ENCODE peak calls at places on chromosomes 6 and 20, in five cellular contexts. N, X, E, D and G are unnamed samples.

GRCh38 chr20:8601542-8601912 is 467.4 kb upstream of the PLCB4 start:
- DNase-seq in N (no peak), E (no peak), D (no peak), X (no peak), G (no peak)

GRCh38 chr20:43975096-43975768 is 60.6 kb downstream of the TOX2 start:
- DNase-seq in D (no peak), E (no peak), N (peak), X (peak), G (peak)

GRCh38 chr20:11810316-11811130 is 107.2 kb upstream of the BTBD3 start:
- DNase-seq in N (peak), E (no peak), D (no peak), X (no peak), G (no peak)

GRCh38 chr6:121506761-121507754 is 71.6 kb downstream of the GJA1 start:
- DNase-seq in D (peak), N (peak), X (no peak), E (no peak), G (peak)

GRCh38 chr20:50843331-50844276 is 48.7 kb downstream of the BCAS4 start:
- DNase-seq in X (no peak), N (no peak), D (no peak), E (no peak), G (no peak)

GRCh38 chr20:25281541-25281991 is 33.7 kb downstream of the PYGB start:
- DNase-seq in D (peak), X (no peak), E (peak), N (no peak), G (no peak)

GRCh38 chr6:27296106-27296783 is 15.8 kb downstream of the POM121L2 start:
- DNase-seq in X (no peak), E (no peak), N (peak), D (no peak), G (peak)

GRCh38 chr6:157823001-157823522 is at the start of gene SNX9:
- DNase-seq in X (peak), D (peak), N (peak), E (peak), G (no peak)

GRCh38 chr6:30037182-30037788 is 23.8 kb upstream of the POLR1H start:
- DNase-seq in D (peak), E (no peak), X (peak), N (peak), G (peak)

GRCh38 chr6:161242779-161243693 is 30.8 kb downstream of the AGPAT4 start:
- DNase-seq in X (no peak), E (no peak), N (peak), D (no peak), G (no peak)

GRCh38 chr20:50061151-50062005 is 51.6 kb downstream of the UBE2V1 start:
- DNase-seq in E (no peak), D (no peak), N (no peak), X (no peak), G (no peak)

GRCh38 chr6:119349341-119350201 is at the start of gene MAN1A1:
- DNase-seq in X (peak), E (peak), N (peak), D (peak), G (peak)

GRCh38 chr6:137005073-137005472 is 39.7 kb downstream of the IL20RA start:
- DNase-seq in D (no peak), X (no peak), E (no peak), N (no peak), G (no peak)

GRCh38 chr20:31517373-31517772 is 3.1 kb downstream of the HM13 start:
- DNase-seq in D (peak), X (peak), E (peak), N (peak), G (peak)

GRCh38 chr20:21820688-21821087 is 115.2 kb downstream of the PAX1 start:
- DNase-seq in X (no peak), E (no peak), D (no peak), N (no peak), G (no peak)

GRCh38 chr20:1800777-1801176 is 94.4 kb upstream of the SIRPA start:
- DNase-seq in N (peak), X (peak), D (no peak), E (no peak), G (no peak)

GRCh38 chr6:131107166-131107565 is 28.1 kb upstream of the AKAP7 start:
- DNase-seq in D (no peak), E (no peak), N (peak), X (peak), G (peak)

GRCh38 chr6:54698974-54699373 is 147.6 kb upstream of the FAM83B start:
- DNase-seq in E (no peak), X (no peak), N (no peak), D (no peak), G (no peak)

GRCh38 chr20:13119583-13119982 is 101.5 kb upstream of the ISM1 start:
- DNase-seq in E (no peak), D (peak), N (peak), X (peak), G (peak)

GRCh38 chr20:53579581-53580375 is 13.9 kb downstream of the ZNF217 start:
- DNase-seq in E (no peak), X (no peak), N (peak), D (peak), G (no peak)

GRCh38 chr20:62088258-62089127 is 22.8 kb upstream of the TAF4 start:
- DNase-seq in D (no peak), E (no peak), N (peak), X (peak), G (peak)

GRCh38 chr6:155155787-155156447 is 107.9 kb upstream of the CLDN20 start:
- DNase-seq in N (no peak), X (no peak), E (no peak), D (no peak), G (no peak)

GRCh38 chr6:139243531-139243930 is 48.3 kb downstream of the TXLNB start:
- DNase-seq in N (peak), X (no peak), D (no peak), E (no peak), G (no peak)
- H3K4me3 ChIP-seq in N (no peak), X (no peak), D (no peak), E (no peak), G (no peak)

DNA sequence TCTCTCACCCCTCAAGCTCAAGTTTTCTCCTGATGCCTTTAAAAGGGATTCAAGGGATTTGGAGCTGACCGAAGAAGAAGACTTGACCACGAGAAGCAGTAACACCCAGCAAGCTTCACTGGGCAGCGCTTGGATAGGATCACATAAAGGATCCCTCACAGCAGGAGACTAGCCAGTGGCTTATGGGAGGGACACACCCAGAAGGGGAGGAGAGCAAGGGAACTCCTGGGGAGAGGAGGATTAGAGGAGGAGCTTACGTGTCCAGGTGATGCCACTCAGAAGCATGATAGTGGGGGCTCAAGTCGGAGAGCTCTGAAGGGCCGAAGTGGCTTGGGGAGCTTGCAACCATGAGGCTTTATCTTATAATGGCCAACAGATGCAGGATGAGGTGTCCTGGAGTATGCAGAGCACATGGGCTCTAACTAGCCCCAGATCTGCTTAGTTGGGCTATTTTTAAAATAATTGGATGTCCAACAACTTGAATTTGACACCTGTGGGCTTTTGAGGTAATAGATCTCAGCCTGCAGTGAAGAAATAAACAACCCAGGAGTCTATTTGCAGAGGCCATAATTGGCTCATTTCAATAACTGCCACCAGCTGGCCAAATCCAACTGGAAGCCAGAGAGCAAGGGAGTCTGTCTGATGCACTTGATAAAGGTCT is 137.9 kb upstream of the EXOC2 start:
- DNase-seq in D (no peak), E (no peak), N (no peak), X (no peak), G (no peak)
- H3K4me3 ChIP-seq in D (no peak), E (no peak), N (no peak), X (no peak), G (no peak)

GRCh38 chr20:46030290-46031013 is 1.4 kb downstream of the SLC12A5 start:
- DNase-seq in E (no peak), N (no peak), D (no peak), X (no peak), G (no peak)

GRCh38 chr20:46028772-46029371 is at the start of gene SLC12A5:
- DNase-seq in N (no peak), X (no peak), D (no peak), E (no peak), G (no peak)

GRCh38 chr20:46031014-46031569 is 2.1 kb downstream of the SLC12A5 start:
- DNase-seq in E (no peak), X (no peak), D (no peak), N (no peak), G (no peak)

GRCh38 chr20:46034039-46034438 is 5.0 kb downstream of the SLC12A5 start:
- DNase-seq in D (no peak), N (no peak), E (no peak), X (no peak), G (no peak)

GRCh38 chr20:46031701-46032254 is 2.8 kb downstream of the SLC12A5 start:
- DNase-seq in D (no peak), E (no peak), N (peak), X (no peak), G (no peak)
- H3K4me3 ChIP-seq in D (no peak), E (no peak), N (peak), X (peak), G (no peak)

GRCh38 chr6:70363741-70364493 is 49.4 kb upstream of the FAM135A start:
- DNase-seq in X (no peak), D (no peak), E (peak), N (no peak), G (no peak)
- H3K4me3 ChIP-seq in X (no peak), D (no peak), E (no peak), N (no peak), G (no peak)

GRCh38 chr6:44117397-44118128 is 9.7 kb downstream of the MRPL14 start:
- DNase-seq in E (no peak), D (no peak), N (no peak), X (no peak), G (no peak)
- H3K4me3 ChIP-seq in E (no peak), D (no peak), N (no peak), X (no peak), G (no peak)

GRCh38 chr6:31308845-31309175 is 36.9 kb upstream of the HLA-C start:
- DNase-seq in D (no peak), X (no peak), N (no peak), E (no peak), G (no peak)
- H3K4me3 ChIP-seq in D (no peak), X (no peak), N (no peak), E (peak), G (no peak)

GRCh38 chr20:40245829-40246228 is 443.2 kb downstream of the MAFB start:
- DNase-seq in D (no peak), E (no peak), N (no peak), X (no peak), G (no peak)
- H3K4me3 ChIP-seq in D (no peak), E (no peak), N (no peak), X (no peak), G (no peak)